ENCODE peak calls at places on chromosome 14, in four cellular contexts. Z, A, N and J are unnamed samples.

GRCh38 chr14:35927727-35928126 is 101.6 kb downstream of the BRMS1L start:
- DNase-seq in Z (no peak), A (no peak), N (no peak), J (no peak)

GRCh38 chr14:38203929-38204716 is 3.6 kb upstream of the SSTR1 start:
- DNase-seq in Z (no peak), A (no peak), N (no peak), J (no peak)

GRCh38 chr14:62064741-62065323 is 302.6 kb downstream of the SNAPC1 start:
- DNase-seq in Z (no peak), A (no peak), N (no peak), J (no peak)

GRCh38 chr14:65045691-65046090 is 56.6 kb downstream of the MAX start:
- DNase-seq in Z (no peak), A (no peak), N (no peak), J (no peak)

GRCh38 chr14:52117433-52117832 is 48.6 kb upstream of the NID2 start:
- DNase-seq in Z (no peak), A (no peak), N (no peak), J (peak)

GRCh38 chr14:59022144-59022543 is 166.3 kb upstream of the DAAM1 start:
- DNase-seq in Z (no peak), A (no peak), N (no peak), J (no peak)

GRCh38 chr14:55240526-55241178 is 30.6 kb upstream of the FBXO34 start:
- DNase-seq in Z (no peak), A (no peak), N (no peak), J (peak)

GRCh38 chr14:29227631-29228030 is 461.0 kb downstream of the FOXG1 start:
- DNase-seq in Z (no peak), A (no peak), N (no peak), J (peak)

GRCh38 chr14:103679351-103679750 is 35.9 kb downstream of the XRCC3 start:
- DNase-seq in Z (peak), A (no peak), N (peak), J (no peak)

GRCh38 chr14:73757876-73758391 is 43.8 kb upstream of the PNMA1 start:
- DNase-seq in Z (no peak), A (no peak), N (no peak), J (no peak)

GRCh38 chr14:33165144-33165925 is 226.7 kb downstream of the NPAS3 start:
- DNase-seq in Z (no peak), A (no peak), N (no peak), J (no peak)

DNA sequence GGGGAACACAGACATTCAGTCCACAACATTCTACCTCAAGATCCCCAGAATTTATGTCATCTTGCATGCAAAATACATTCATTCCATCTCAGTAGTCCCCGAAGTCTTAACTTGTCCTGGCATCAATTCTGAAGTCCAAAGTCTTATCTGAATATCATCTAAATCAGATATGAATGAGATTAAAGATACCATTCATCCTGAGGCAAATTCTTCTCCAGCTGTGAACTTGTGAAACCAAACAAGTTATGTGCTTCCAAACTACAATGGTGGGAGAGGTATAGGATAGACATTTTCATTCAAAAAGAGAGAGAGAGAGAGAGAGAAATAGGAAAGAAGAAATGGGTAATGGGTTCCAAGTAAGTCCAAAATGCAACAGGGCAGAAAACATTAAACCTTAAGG is 390.6 kb downstream of the DPF3 start:
- DNase-seq in Z (no peak), A (no peak), N (no peak), J (no peak)
- TF ChIP-seq FOS in Z (no peak), A (no peak), N (no peak), J (no peak)

GRCh38 chr14:81219821-81220487 is 805 bp downstream of the GTF2A1 start:
- DNase-seq in Z (no peak), A (peak), N (no peak), J (peak)

GRCh38 chr14:81220488-81220766 is 332 bp downstream of the GTF2A1 start:
- DNase-seq in Z (no peak), A (no peak), N (no peak), J (no peak)

GRCh38 chr14:81220767-81221578 is at the start of gene GTF2A1:
- DNase-seq in Z (peak), A (peak), N (peak), J (peak)

GRCh38 chr14:81221579-81222102 is 882 bp upstream of the GTF2A1 start:
- DNase-seq in Z (no peak), A (no peak), N (no peak), J (peak)

DNA sequence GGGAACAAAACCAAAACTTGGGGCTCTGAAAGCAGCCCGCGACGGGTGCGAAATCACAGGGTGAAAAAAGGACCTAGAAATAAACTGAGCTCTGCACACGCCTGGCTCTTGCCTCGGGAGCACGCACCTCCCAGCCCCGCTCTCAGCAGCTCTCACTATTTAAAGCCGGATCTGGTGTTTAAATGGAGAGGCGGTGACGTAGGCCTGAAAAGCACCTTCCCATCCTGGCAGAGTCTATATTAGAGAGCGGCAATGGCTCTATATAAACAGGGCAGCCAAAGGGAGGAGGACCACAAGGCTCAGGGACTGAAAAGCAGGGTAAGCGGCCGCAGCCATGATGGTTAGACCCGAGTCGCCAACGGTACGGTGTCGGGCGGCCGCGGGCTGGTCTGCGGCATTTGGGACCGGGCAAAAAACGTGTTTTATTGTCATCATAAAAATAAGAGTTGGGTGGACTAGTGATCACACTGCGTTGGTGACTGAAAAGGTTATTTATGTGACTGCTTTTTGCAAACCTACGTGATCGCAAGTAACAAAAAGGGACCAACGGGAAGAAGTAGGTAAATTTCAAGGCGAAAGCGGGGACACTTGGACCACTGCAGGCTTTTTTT is 1.4 kb downstream of the GTF2A1 start:
- DNase-seq in Z (peak), A (peak), N (peak), J (peak)
- TF ChIP-seq POLR2A in Z (peak), A (peak), N (peak), J (peak)

GRCh38 chr14:50615566-50615965 is 52.5 kb downstream of the SAV1 start:
- DNase-seq in Z (no peak), A (no peak), N (no peak), J (no peak)

GRCh38 chr14:50616275-50616674 is 51.8 kb downstream of the SAV1 start:
- DNase-seq in Z (no peak), A (no peak), N (no peak), J (no peak)

GRCh38 chr14:50620341-50620740 is 47.8 kb downstream of the SAV1 start:
- DNase-seq in Z (peak), A (no peak), N (no peak), J (peak)

GRCh38 chr14:50622978-50623377 is 45.1 kb downstream of the SAV1 start:
- DNase-seq in Z (no peak), A (no peak), N (no peak), J (no peak)

DNA sequence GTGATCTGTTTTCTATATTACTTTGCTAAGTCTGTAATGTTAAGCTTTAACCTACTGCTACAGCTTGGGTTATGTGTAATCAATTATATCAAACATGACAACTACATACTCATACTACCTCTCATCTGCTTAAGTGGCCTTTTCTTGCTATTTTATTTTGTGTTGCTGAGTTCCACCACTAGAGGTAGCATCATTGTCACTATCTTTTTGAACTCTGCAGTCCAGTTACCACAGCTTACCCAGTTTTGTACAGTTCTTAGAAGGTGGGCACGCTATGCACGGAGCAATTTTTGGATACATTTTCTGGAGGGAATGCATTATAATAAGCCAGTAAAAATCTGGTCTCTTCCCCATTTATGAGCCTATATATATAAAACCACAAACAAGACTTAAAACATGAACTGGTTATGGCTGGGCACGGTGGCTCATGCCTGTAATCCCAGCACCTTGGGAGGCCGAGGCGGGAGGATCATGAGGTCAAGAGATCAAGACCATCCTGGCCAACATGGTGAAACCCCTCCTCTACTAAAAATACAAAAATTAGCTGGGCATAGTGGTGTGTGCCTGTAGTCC is 48.5 kb downstream of the SAV1 start:
- DNase-seq in Z (peak), A (no peak), N (peak), J (peak)
- TF ChIP-seq FOS in Z (no peak), A (no peak), N (no peak), J (no peak)

GRCh38 chr14:30603402-30603801 is 18.7 kb upstream of the SCFD1 start:
- DNase-seq in Z (no peak), A (no peak), N (no peak), J (no peak)

GRCh38 chr14:30597496-30597895 is 24.6 kb upstream of the SCFD1 start:
- DNase-seq in Z (no peak), A (no peak), N (no peak), J (no peak)

GRCh38 chr14:30601579-30601916 is 20.6 kb upstream of the SCFD1 start:
- DNase-seq in Z (no peak), A (no peak), N (no peak), J (no peak)

GRCh38 chr14:30596972-30597371 is 25.1 kb upstream of the SCFD1 start:
- DNase-seq in Z (no peak), A (no peak), N (no peak), J (no peak)

DNA sequence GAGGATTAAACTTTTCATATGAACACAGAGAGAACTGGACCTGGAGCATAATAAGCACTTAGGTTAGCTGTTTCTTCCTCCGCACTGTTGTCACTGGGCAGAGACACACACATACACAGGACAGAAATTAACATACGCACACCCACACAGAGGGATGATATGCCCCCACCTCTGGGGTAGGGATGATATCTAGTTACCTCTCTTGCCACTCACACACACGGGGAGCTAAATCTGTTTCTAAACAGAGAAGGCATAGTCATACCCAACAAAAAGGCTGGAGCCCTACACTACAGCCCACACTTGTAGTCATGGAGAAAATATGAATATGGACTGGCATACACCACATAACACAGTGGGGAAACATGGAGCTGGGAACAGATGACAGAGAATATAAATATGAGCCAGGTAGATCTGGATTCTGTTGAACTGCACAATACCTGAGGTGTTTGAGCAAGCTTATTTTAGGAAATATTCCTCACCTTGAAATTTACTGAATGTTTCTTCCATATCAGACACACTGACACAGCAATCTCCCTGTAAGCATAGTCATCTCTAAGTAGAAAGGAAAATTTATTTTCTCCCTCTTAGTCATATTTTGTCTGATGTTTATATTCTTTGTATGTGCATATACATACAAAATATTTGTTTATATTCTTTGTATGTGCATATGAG is 21.1 kb upstream of the SCFD1 start:
- DNase-seq in Z (no peak), A (no peak), N (no peak), J (peak)
- TF ChIP-seq POLR2A in Z (no peak), A (no peak), N (no peak), J (no peak)